ENCODE peak calls at places on chromosomes 11 and 22, in five cellular contexts. One of them, this sample, is unnamed.
A peak's percentile ranks its signal among the peaks of the same experiment; 100 is the strongest.

GRCh38 chr11:112042161-112042960 is 17.2 kb downstream of the DLAT start:
- DNase-seq in Peyer's patch: no peak
- DNase-seq in CD8-positive, alpha-beta T cell: no peak
- DNase-seq in CD4-positive, alpha-beta memory T cell: no peak
- DNase-seq in mucosa of descending colon: no peak
- DNase-seq in this sample: no peak

GRCh38 chr11:6259638-6260019 is at the start of gene CCKBR:
- DNase-seq in CD8-positive, alpha-beta T cell: peak; percentile 22
- DNase-seq in CD4-positive, alpha-beta memory T cell: peak; percentile 23
- DNase-seq in Peyer's patch: no peak
- DNase-seq in mucosa of descending colon: peak; percentile 48
- DNase-seq in this sample: no peak

GRCh38 chr11:65204646-65205601 is 23.2 kb downstream of the CAPN1 start:
- DNase-seq in mucosa of descending colon: no peak
- DNase-seq in Peyer's patch: no peak
- DNase-seq in CD4-positive, alpha-beta memory T cell: peak; percentile 54
- DNase-seq in CD8-positive, alpha-beta T cell: peak; percentile 48
- DNase-seq in this sample: no peak

GRCh38 chr11:31412946-31413345 is 43.3 kb downstream of the DNAJC24 start:
- DNase-seq in Peyer's patch: no peak
- DNase-seq in CD4-positive, alpha-beta memory T cell: no peak
- DNase-seq in CD8-positive, alpha-beta T cell: no peak
- DNase-seq in mucosa of descending colon: no peak
- DNase-seq in this sample: no peak

GRCh38 chr22:32354360-32355351 is 3.0 kb upstream of the RFPL3 start:
- DNase-seq in Peyer's patch: no peak
- DNase-seq in CD4-positive, alpha-beta memory T cell: no peak
- DNase-seq in CD8-positive, alpha-beta T cell: no peak
- DNase-seq in mucosa of descending colon: no peak
- DNase-seq in this sample: no peak

GRCh38 chr22:42180349-42180842 is 49.8 kb upstream of the CYP2D6 start:
- DNase-seq in mucosa of descending colon: no peak
- DNase-seq in CD4-positive, alpha-beta memory T cell: peak; percentile 76
- DNase-seq in Peyer's patch: peak; percentile 28
- DNase-seq in CD8-positive, alpha-beta T cell: peak; percentile 52
- DNase-seq in this sample: no peak

GRCh38 chr11:69540118-69541000 is 58.9 kb downstream of the LINC01488 start:
- DNase-seq in CD4-positive, alpha-beta memory T cell: no peak
- DNase-seq in mucosa of descending colon: peak; percentile 38
- DNase-seq in CD8-positive, alpha-beta T cell: no peak
- DNase-seq in Peyer's patch: no peak
- DNase-seq in this sample: peak; percentile 87

GRCh38 chr11:3832816-3833215 is 7.9 kb downstream of the RHOG start:
- DNase-seq in CD4-positive, alpha-beta memory T cell: no peak
- DNase-seq in mucosa of descending colon: no peak
- DNase-seq in Peyer's patch: no peak
- DNase-seq in CD8-positive, alpha-beta T cell: no peak
- DNase-seq in this sample: no peak

GRCh38 chr11:115741376-115741775 is 237.2 kb upstream of the CADM1 start:
- DNase-seq in mucosa of descending colon: no peak
- DNase-seq in CD8-positive, alpha-beta T cell: no peak
- DNase-seq in CD4-positive, alpha-beta memory T cell: no peak
- DNase-seq in Peyer's patch: no peak
- DNase-seq in this sample: no peak

GRCh38 chr11:65498977-65499712 is at the start of gene MALAT1:
- DNase-seq in Peyer's patch: peak; percentile 96
- DNase-seq in CD8-positive, alpha-beta T cell: peak; percentile 95
- DNase-seq in CD4-positive, alpha-beta memory T cell: peak; percentile 94
- DNase-seq in mucosa of descending colon: peak; percentile 95
- DNase-seq in this sample: peak; percentile 95

GRCh38 chr11:47148903-47149535 is 27.7 kb downstream of the ARFGAP2 start:
- DNase-seq in Peyer's patch: no peak
- DNase-seq in CD4-positive, alpha-beta memory T cell: no peak
- DNase-seq in mucosa of descending colon: no peak
- DNase-seq in CD8-positive, alpha-beta T cell: no peak
- DNase-seq in this sample: no peak

GRCh38 chr11:34633640-34633989 is 12.7 kb downstream of the EHF start:
- DNase-seq in CD8-positive, alpha-beta T cell: no peak
- DNase-seq in mucosa of descending colon: no peak
- DNase-seq in CD4-positive, alpha-beta memory T cell: no peak
- DNase-seq in Peyer's patch: no peak
- DNase-seq in this sample: no peak

GRCh38 chr11:68998390-68998911 is 14.6 kb downstream of the MRGPRF start:
- DNase-seq in Peyer's patch: no peak
- DNase-seq in CD8-positive, alpha-beta T cell: no peak
- DNase-seq in mucosa of descending colon: no peak
- DNase-seq in CD4-positive, alpha-beta memory T cell: no peak
- DNase-seq in this sample: peak; percentile 74

GRCh38 chr22:42363851-42364250 is 68.4 kb downstream of the NFAM1 start:
- DNase-seq in mucosa of descending colon: no peak
- DNase-seq in CD8-positive, alpha-beta T cell: no peak
- DNase-seq in Peyer's patch: no peak
- DNase-seq in CD4-positive, alpha-beta memory T cell: no peak
- DNase-seq in this sample: no peak

GRCh38 chr11:134124660-134125451 is 56.0 kb downstream of the JAM3 start:
- DNase-seq in mucosa of descending colon: peak; percentile 52
- DNase-seq in Peyer's patch: no peak
- DNase-seq in CD8-positive, alpha-beta T cell: no peak
- DNase-seq in CD4-positive, alpha-beta memory T cell: peak; percentile 5
- DNase-seq in this sample: no peak

GRCh38 chr11:11265994-11266606 is 87.0 kb downstream of the CSNK2A3 start:
- DNase-seq in Peyer's patch: peak; percentile 22
- DNase-seq in CD4-positive, alpha-beta memory T cell: peak; percentile 47
- DNase-seq in CD8-positive, alpha-beta T cell: peak; percentile 52
- DNase-seq in mucosa of descending colon: no peak
- DNase-seq in this sample: no peak

GRCh38 chr11:17861036-17861755 is 126.6 kb downstream of the KCNC1 start:
- DNase-seq in Peyer's patch: no peak
- DNase-seq in CD8-positive, alpha-beta T cell: no peak
- DNase-seq in CD4-positive, alpha-beta memory T cell: no peak
- DNase-seq in mucosa of descending colon: no peak
- DNase-seq in this sample: no peak

GRCh38 chr11:33829430-33830141 is 55.3 kb upstream of the FBXO3 start:
- DNase-seq in mucosa of descending colon: no peak
- DNase-seq in Peyer's patch: peak; percentile 22
- DNase-seq in CD4-positive, alpha-beta memory T cell: peak; percentile 50
- DNase-seq in CD8-positive, alpha-beta T cell: peak; percentile 49
- DNase-seq in this sample: no peak

GRCh38 chr11:129249351-129249750 is 57.2 kb upstream of the ARHGAP32 start:
- DNase-seq in Peyer's patch: no peak
- DNase-seq in mucosa of descending colon: no peak
- DNase-seq in CD4-positive, alpha-beta memory T cell: no peak
- DNase-seq in CD8-positive, alpha-beta T cell: no peak
- DNase-seq in this sample: no peak

GRCh38 chr11:10488581-10489443 is 33.7 kb downstream of the AMPD3 start:
- DNase-seq in CD4-positive, alpha-beta memory T cell: no peak
- DNase-seq in Peyer's patch: peak; percentile 44
- DNase-seq in CD8-positive, alpha-beta T cell: no peak
- DNase-seq in mucosa of descending colon: peak; percentile 85
- DNase-seq in this sample: peak; percentile 71

GRCh38 chr11:61896665-61897386 is 5.5 kb upstream of the FADS3 start:
- DNase-seq in mucosa of descending colon: no peak
- DNase-seq in CD4-positive, alpha-beta memory T cell: no peak
- DNase-seq in CD8-positive, alpha-beta T cell: no peak
- DNase-seq in Peyer's patch: no peak
- DNase-seq in this sample: no peak

GRCh38 chr11:81707881-81708280 is 1025.8 kb downstream of the FAM181B start:
- DNase-seq in CD8-positive, alpha-beta T cell: no peak
- DNase-seq in mucosa of descending colon: no peak
- DNase-seq in CD4-positive, alpha-beta memory T cell: no peak
- DNase-seq in Peyer's patch: no peak
- DNase-seq in this sample: no peak

GRCh38 chr11:27497284-27497866 is 9.2 kb downstream of the LIN7C start:
- DNase-seq in CD4-positive, alpha-beta memory T cell: peak; percentile 12
- DNase-seq in mucosa of descending colon: no peak
- DNase-seq in Peyer's patch: no peak
- DNase-seq in CD8-positive, alpha-beta T cell: no peak
- DNase-seq in this sample: no peak

DNA sequence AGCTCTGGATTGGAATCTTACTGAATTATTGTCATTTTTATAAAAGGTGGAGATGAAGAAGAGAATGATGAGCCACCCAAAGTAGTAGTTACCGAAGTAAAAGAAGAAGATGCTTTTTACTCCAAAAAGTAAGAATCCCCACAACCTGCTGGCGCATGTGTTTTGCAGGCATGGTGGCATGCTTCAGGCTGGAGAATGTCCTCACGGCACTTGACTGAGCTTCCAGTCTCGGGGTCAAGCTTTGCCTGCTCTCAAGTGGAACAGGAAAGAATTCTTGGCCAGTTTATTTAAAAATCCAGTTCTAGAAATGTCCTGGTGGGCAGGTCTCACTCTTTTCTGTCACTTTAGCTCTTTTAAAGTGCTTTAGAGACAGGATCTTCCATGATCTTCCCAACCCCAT is 17.5 kb downstream of the NUP50 start:
- DNase-seq in mucosa of descending colon: no peak
- DNase-seq in CD4-positive, alpha-beta memory T cell: no peak
- DNase-seq in Peyer's patch: no peak
- DNase-seq in CD8-positive, alpha-beta T cell: no peak
- DNase-seq in this sample: no peak
- H3K4me3 ChIP-seq in mucosa of descending colon: no peak overlapping the region
- H3K4me3 ChIP-seq in CD4-positive, alpha-beta memory T cell: no peak overlapping the region
- H3K4me3 ChIP-seq in Peyer's patch: no peak overlapping the region
- H3K4me3 ChIP-seq in CD8-positive, alpha-beta T cell: no peak overlapping the region
- H3K4me3 ChIP-seq in this sample: no peak overlapping the region

DNA sequence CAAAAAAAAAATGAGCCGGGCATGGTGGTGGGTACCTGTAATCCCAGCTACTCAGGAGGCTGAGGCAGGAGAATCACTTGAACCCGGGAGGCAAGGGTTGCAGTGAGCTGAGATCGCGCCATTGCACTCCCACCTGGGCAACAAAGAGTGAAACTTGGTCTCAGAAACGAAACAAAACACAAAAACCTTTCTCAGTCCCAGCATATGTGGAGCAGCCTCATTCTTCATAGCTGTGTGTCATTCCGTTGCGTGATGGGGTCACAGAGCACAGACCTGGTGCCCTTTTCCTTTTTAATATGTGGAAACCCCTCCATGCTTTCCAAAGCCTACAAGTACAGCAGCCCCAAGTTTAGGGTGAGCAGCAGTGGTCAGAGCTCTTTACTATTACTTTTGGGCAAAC is 13.7 kb downstream of the PEX26 start:
- DNase-seq in CD4-positive, alpha-beta memory T cell: no peak
- DNase-seq in CD8-positive, alpha-beta T cell: no peak
- DNase-seq in mucosa of descending colon: no peak
- DNase-seq in Peyer's patch: no peak
- DNase-seq in this sample: no peak
- H3K4me3 ChIP-seq in CD4-positive, alpha-beta memory T cell: no peak overlapping the region
- H3K4me3 ChIP-seq in CD8-positive, alpha-beta T cell: no peak overlapping the region
- H3K4me3 ChIP-seq in mucosa of descending colon: no peak overlapping the region
- H3K4me3 ChIP-seq in Peyer's patch: peak overlapping the region; percentile 40
- H3K4me3 ChIP-seq in this sample: peak overlapping the region; percentile 69

DNA sequence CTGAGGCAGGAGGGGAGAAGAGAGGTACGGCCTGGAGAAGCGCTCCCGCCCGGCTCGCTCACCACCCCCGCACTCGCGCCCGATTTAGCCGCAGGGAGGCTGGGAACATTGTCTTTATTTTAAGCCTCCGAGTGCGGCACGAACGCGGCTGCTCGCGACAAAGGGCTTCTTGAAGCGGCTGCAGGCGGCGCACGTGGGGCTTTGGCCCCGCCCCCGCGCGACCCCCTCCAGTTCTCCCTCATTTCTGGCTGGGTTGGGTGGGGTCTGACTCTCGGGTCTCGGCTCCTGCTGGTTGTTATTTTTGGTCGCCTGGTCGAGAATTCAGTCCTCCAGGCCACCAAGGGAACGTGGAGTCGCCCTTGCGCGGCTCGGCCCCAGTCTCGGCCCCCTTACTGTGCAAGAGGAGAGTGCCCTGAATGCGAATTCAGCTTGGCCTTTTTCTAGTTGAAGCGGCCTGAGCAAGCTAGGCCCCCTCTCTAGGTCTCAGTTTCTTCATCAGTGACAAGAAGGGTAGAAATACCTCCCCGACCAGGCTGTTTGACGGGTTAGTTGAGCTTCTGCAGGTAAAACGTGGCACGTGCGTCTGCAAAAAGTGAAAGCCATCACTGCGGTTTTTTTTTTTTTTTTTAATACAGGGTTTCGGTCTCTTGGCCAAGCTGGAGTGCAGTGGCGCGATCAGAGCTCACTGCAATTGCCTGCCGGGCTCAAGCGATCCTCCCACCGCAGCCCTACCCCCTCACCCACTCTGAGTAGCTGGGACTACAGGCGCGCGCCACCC is 2.7 kb upstream of the CHRM1 start:
- DNase-seq in Peyer's patch: no peak
- DNase-seq in CD8-positive, alpha-beta T cell: no peak
- DNase-seq in mucosa of descending colon: no peak
- DNase-seq in CD4-positive, alpha-beta memory T cell: peak; percentile 39
- DNase-seq in this sample: no peak
- H3K4me3 ChIP-seq in Peyer's patch: peak overlapping the region; percentile 22
- H3K4me3 ChIP-seq in CD8-positive, alpha-beta T cell: peak overlapping the region; percentile 86
- H3K4me3 ChIP-seq in mucosa of descending colon: no peak overlapping the region
- H3K4me3 ChIP-seq in CD4-positive, alpha-beta memory T cell: peak overlapping the region; percentile 6
- H3K4me3 ChIP-seq in this sample: peak overlapping the region; percentile 60

GRCh38 chr11:28704801-28705200 is 596.6 kb downstream of the METTL15 start:
- DNase-seq in CD4-positive, alpha-beta memory T cell: no peak
- DNase-seq in mucosa of descending colon: no peak
- DNase-seq in Peyer's patch: no peak
- DNase-seq in CD8-positive, alpha-beta T cell: no peak
- DNase-seq in this sample: no peak

GRCh38 chr11:28701760-28702449 is 593.7 kb downstream of the METTL15 start:
- DNase-seq in CD4-positive, alpha-beta memory T cell: no peak
- DNase-seq in mucosa of descending colon: no peak
- DNase-seq in CD8-positive, alpha-beta T cell: no peak
- DNase-seq in Peyer's patch: no peak
- DNase-seq in this sample: no peak

GRCh38 chr11:28702450-28702790 is 594.2 kb downstream of the METTL15 start:
- DNase-seq in CD8-positive, alpha-beta T cell: no peak
- DNase-seq in Peyer's patch: no peak
- DNase-seq in mucosa of descending colon: no peak
- DNase-seq in CD4-positive, alpha-beta memory T cell: no peak
- DNase-seq in this sample: no peak

GRCh38 chr11:28702871-28703270 is 594.7 kb downstream of the METTL15 start:
- DNase-seq in mucosa of descending colon: no peak
- DNase-seq in CD4-positive, alpha-beta memory T cell: no peak
- DNase-seq in Peyer's patch: no peak
- DNase-seq in CD8-positive, alpha-beta T cell: no peak
- DNase-seq in this sample: no peak

DNA sequence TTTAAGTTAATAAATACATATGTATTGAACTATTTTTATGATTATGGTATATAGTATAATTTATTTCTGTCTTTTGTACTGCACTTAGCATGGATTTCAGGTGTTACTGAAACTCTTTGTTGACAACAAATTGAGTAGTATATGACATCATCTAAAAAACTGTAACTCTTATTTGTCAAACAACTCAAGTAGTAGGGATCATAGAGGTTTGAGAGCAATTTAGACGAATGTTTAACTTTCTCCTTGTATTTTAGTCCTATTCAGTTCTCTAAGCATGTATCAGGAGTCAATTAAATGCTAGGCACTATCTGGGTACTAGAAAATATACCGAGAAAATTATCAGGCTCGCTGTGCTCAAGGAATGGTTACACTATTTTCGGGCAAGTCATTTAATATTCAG is 595.2 kb downstream of the METTL15 start:
- DNase-seq in Peyer's patch: no peak
- DNase-seq in mucosa of descending colon: no peak
- DNase-seq in CD4-positive, alpha-beta memory T cell: no peak
- DNase-seq in CD8-positive, alpha-beta T cell: no peak
- DNase-seq in this sample: no peak
- H3K4me3 ChIP-seq in Peyer's patch: no peak overlapping the region
- H3K4me3 ChIP-seq in mucosa of descending colon: no peak overlapping the region
- H3K4me3 ChIP-seq in CD4-positive, alpha-beta memory T cell: no peak overlapping the region
- H3K4me3 ChIP-seq in CD8-positive, alpha-beta T cell: no peak overlapping the region
- H3K4me3 ChIP-seq in this sample: no peak overlapping the region

GRCh38 chr11:67409261-67409666 is 5.4 kb downstream of the TBC1D10C start:
- DNase-seq in mucosa of descending colon: peak; percentile 86
- DNase-seq in CD8-positive, alpha-beta T cell: peak; percentile 83
- DNase-seq in CD4-positive, alpha-beta memory T cell: peak; percentile 83
- DNase-seq in Peyer's patch: peak; percentile 93
- DNase-seq in this sample: no peak
- H3K4me3 ChIP-seq in mucosa of descending colon: no peak overlapping the region
- H3K4me3 ChIP-seq in CD8-positive, alpha-beta T cell: peak overlapping the region; percentile 66
- H3K4me3 ChIP-seq in CD4-positive, alpha-beta memory T cell: peak overlapping the region; percentile 48
- H3K4me3 ChIP-seq in Peyer's patch: peak overlapping the region; percentile 33
- H3K4me3 ChIP-seq in this sample: no peak overlapping the region

This sample was measured in coronary artery.